ENCODE peak calls at places on chromosome 7, in five cellular contexts. Q is CD4-positive, CD25-positive, alpha-beta regulatory T cell; C is neuronal stem cell; Z is psoas muscle; V is epithelial cell of esophagus. A is an unnamed sample.

GRCh38 chr7:101553018-101553770 is 75.9 kb downstream of the MYL10 start:
- DNase-seq in Z (no peak), V (no peak), Q (no peak), C (no peak), A (no peak)

GRCh38 chr7:20508109-20508508 is 107.4 kb upstream of the ABCB5 start:
- DNase-seq in Q (no peak), Z (no peak), C (no peak), V (peak; percentile 19), A (no peak)

GRCh38 chr7:144500225-144500624 is 96.7 kb upstream of the NOBOX start:
- DNase-seq in Z (no peak), Q (no peak), C (no peak), V (no peak), A (no peak)

GRCh38 chr7:46244752-46245151 is 323.7 kb upstream of the IGFBP3 start:
- DNase-seq in C (no peak), Z (no peak), Q (no peak), V (peak; percentile 70), A (peak; percentile 32)

GRCh38 chr7:37083311-37084096 is 359.2 kb upstream of the AOAH start:
- DNase-seq in Q (no peak), C (no peak), V (no peak), Z (peak; percentile 43), A (peak; percentile 65)

GRCh38 chr7:68688416-68689086 is 909.7 kb upstream of the AUTS2 start:
- DNase-seq in C (no peak), Z (no peak), V (no peak), Q (no peak), A (no peak)

GRCh38 chr7:22860784-22861482 is 38.3 kb upstream of the TOMM7 start:
- DNase-seq in C (no peak), V (no peak), Z (no peak), Q (no peak), A (peak; percentile 38)

GRCh38 chr7:3232228-3232627 is 68.8 kb upstream of the SDK1 start:
- DNase-seq in V (no peak), C (no peak), Q (no peak), Z (no peak), A (peak; percentile 91)

GRCh38 chr7:29091121-29091601 is 55.2 kb downstream of the CPVL start:
- DNase-seq in V (no peak), Q (no peak), Z (peak; percentile 21), C (no peak), A (no peak)

GRCh38 chr7:50335230-50335794 is 30.8 kb downstream of the IKZF1 start:
- DNase-seq in Z (no peak), V (no peak), C (no peak), Q (no peak), A (no peak)

GRCh38 chr7:112064627-112065385 is 141.4 kb downstream of the DOCK4 start:
- DNase-seq in Z (no peak), Q (no peak), V (peak; percentile 25), C (no peak), A (no peak)

GRCh38 chr7:122846591-122846990 is 39.7 kb downstream of the CADPS2 start:
- DNase-seq in Q (no peak), Z (no peak), V (no peak), C (no peak), A (no peak)

GRCh38 chr7:22718200-22718711 is 8.7 kb upstream of the IL6 start:
- DNase-seq in C (no peak), Z (no peak), Q (no peak), V (peak; percentile 85), A (peak; percentile 96)

GRCh38 chr7:119964640-119965542 is 308.1 kb upstream of the KCND2 start:
- DNase-seq in C (no peak), V (peak; percentile 11), Z (no peak), Q (no peak), A (peak; percentile 92)

GRCh38 chr7:151694441-151694827 is 174.7 kb upstream of the RHEB start:
- DNase-seq in Z (no peak), Q (no peak), C (no peak), V (no peak), A (no peak)

GRCh38 chr7:155510975-155511595 is 35.3 kb downstream of the CNPY1 start:
- DNase-seq in Z (no peak), Q (no peak), V (no peak), C (no peak), A (no peak)

GRCh38 chr7:155947051-155947450 is 134.8 kb upstream of the SHH start:
- DNase-seq in Z (no peak), V (peak; percentile 22), C (no peak), Q (no peak), A (no peak)

GRCh38 chr7:74051629-74052410 is 23.8 kb downstream of the ELN start:
- DNase-seq in Q (no peak), V (peak; percentile 42), C (no peak), Z (no peak), A (no peak)

GRCh38 chr7:98771519-98772241 is 98.1 kb downstream of the TMEM130 start:
- DNase-seq in Z (no peak), C (peak; percentile 21), Q (no peak), V (no peak), A (peak; percentile 39)

GRCh38 chr7:151252961-151253691 is 4.6 kb upstream of the SMARCD3 start:
- DNase-seq in Z (no peak), Q (no peak), C (peak; percentile 27), V (no peak), A (no peak)

GRCh38 chr7:153109561-153109960 is 350.0 kb downstream of the ACTR3B start:
- DNase-seq in V (no peak), Q (no peak), Z (no peak), C (no peak), A (no peak)

GRCh38 chr7:130387628-130388403 is 7.5 kb downstream of the CPA1 start:
- DNase-seq in C (no peak), Q (no peak), V (no peak), Z (no peak), A (no peak)

GRCh38 chr7:148905093-148905666 is 21.1 kb upstream of the EZH2 start:
- DNase-seq in C (no peak), Z (no peak), Q (no peak), V (no peak), A (no peak)

DNA sequence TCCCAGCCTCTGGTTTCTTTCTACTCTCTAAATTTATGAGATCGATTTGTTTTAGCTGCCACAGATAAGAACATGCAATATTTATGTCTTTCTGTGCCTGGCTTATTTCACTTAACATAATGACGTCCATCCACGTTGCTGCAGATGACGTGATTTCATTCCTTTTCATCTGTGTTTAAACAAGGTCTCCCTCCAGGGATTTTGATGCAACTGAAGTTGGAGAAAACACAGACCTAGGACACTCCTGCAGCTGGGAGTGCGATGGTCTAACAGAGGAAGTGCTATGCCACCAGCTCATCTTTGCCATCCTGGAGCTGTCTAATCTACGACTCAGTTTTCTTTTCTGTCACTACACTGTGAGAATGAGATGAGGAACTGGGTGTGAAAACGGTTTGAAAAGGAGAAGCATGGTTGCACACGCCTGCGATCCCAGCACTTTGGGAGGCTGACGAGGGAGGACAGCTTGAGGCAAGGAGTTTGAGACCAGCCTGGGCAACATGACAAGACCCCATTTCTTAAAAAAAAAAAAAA is 1.5 kb upstream of the KCTD7 start:
- DNase-seq in V (no peak), C (no peak), Z (no peak), Q (no peak), A (peak; percentile 90)
- H3K4me3 ChIP-seq in V (no peak overlapping the region), C (no peak overlapping the region), Z (peak overlapping the region; percentile 87), Q (no peak overlapping the region), A (peak overlapping the region; percentile 22)

GRCh38 chr7:127978421-127978820 is 52.8 kb downstream of the LRRC4 start:
- DNase-seq in V (no peak), Z (no peak), C (no peak), Q (no peak), A (no peak)

GRCh38 chr7:127974611-127975010 is 56.6 kb downstream of the LRRC4 start:
- DNase-seq in Q (no peak), V (no peak), Z (no peak), C (no peak), A (no peak)

GRCh38 chr7:127976722-127977121 is 54.5 kb downstream of the LRRC4 start:
- DNase-seq in Q (no peak), Z (no peak), C (peak; percentile 44), V (no peak), A (no peak)

GRCh38 chr7:127973797-127974196 is 57.4 kb downstream of the LRRC4 start:
- DNase-seq in V (no peak), Q (no peak), C (no peak), Z (no peak), A (no peak)

DNA sequence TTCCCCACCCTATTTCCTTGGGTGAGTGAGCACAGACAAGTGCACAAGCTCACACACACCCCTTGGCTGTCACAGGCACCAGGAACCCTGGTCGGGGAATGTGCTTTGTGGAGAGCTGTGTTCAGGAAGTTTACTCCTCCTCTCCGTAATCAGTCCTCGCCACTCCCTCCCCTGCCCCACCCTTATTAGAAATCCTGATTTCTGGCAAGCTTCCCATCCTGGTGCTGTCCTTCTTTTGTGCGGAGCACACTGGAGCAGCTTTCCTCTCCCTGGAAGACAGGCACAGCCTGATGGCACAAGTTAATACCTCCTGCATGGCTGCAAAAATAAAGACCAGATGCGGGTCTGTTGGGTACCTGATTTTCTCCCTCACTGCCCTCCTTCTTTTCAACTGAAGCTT is 55.2 kb downstream of the LRRC4 start:
- DNase-seq in Q (no peak), C (no peak), V (peak; percentile 77), Z (no peak), A (no peak)
- H3K4me3 ChIP-seq in Q (no peak overlapping the region), C (no peak overlapping the region), V (no peak overlapping the region), Z (no peak overlapping the region), A (no peak overlapping the region)

GRCh38 chr7:128906766-128907559 is 3.5 kb downstream of the KCP start:
- DNase-seq in Z (no peak), V (no peak), Q (no peak), C (no peak), A (no peak)

GRCh38 chr7:128908750-128909385 is 1.6 kb downstream of the KCP start:
- DNase-seq in C (no peak), Q (no peak), Z (no peak), V (no peak), A (no peak)

GRCh38 chr7:128904381-128905197 is 5.9 kb downstream of the KCP start:
- DNase-seq in C (no peak), V (peak; percentile 69), Q (no peak), Z (no peak), A (peak; percentile 65)

GRCh38 chr7:128903621-128904361 is 6.7 kb downstream of the KCP start:
- DNase-seq in V (no peak), C (no peak), Z (no peak), Q (no peak), A (no peak)

GRCh38 chr7:128906001-128906765 is 4.3 kb downstream of the KCP start:
- DNase-seq in V (no peak), C (no peak), Z (no peak), Q (no peak), A (no peak)
- H3K4me3 ChIP-seq in V (no peak overlapping the region), C (no peak overlapping the region), Z (no peak overlapping the region), Q (no peak overlapping the region), A (no peak overlapping the region)

DNA sequence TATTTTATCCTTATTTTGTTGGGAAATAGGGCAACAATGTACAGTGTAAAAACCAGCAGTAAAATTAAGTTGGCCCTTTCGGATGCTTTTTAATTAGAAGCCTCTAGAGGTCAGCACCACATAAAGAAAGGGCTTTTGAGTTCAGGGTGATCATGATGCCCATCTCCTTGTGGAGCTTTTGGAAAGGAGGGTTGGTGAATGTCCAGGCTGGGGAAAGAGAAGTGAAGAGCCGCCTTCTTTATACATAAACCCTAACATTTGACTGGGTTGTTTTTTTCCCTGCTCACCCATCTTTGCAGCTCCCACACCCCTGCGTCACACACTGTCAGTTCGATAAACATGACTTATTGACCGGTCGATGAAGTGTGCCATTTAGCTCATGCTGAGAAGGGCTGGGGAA is 29.8 kb downstream of the MTURN start:
- DNase-seq in V (peak; percentile 82), Z (no peak), C (no peak), Q (no peak), A (peak; percentile 76)
- H3K4me3 ChIP-seq in V (no peak overlapping the region), Z (no peak overlapping the region), C (no peak overlapping the region), Q (no peak overlapping the region), A (no peak overlapping the region)

A was measured in fibroblast of the aortic adventitia.